ENCODE peak calls at places on chromosome 4, in four cellular contexts. L, U, V and D are unnamed samples.

GRCh38 chr4:149158852-149159251 is 656.8 kb downstream of the IQCM start:
- DNase-seq in L (no peak), U (no peak), V (no peak), D (no peak)

GRCh38 chr4:39763714-39764572 is 66.0 kb downstream of the UBE2K start:
- DNase-seq in V (peak), U (no peak), L (no peak), D (no peak)

GRCh38 chr4:83109480-83110221 is 4.9 kb downstream of the PLAC8 start:
- DNase-seq in L (peak), V (peak), U (peak), D (peak)

GRCh38 chr4:158999166-158999682 is 103.7 kb upstream of the RAPGEF2 start:
- DNase-seq in U (no peak), L (no peak), V (no peak), D (no peak)

GRCh38 chr4:79869597-79870336 is 203.3 kb downstream of the ANTXR2 start:
- DNase-seq in L (no peak), V (no peak), U (no peak), D (no peak)

GRCh38 chr4:67712000-67712625 is 11.2 kb upstream of the UBA6 start:
- DNase-seq in V (no peak), L (no peak), U (no peak), D (no peak)

GRCh38 chr4:7646384-7647061 is 211.8 kb upstream of the PSAPL1 start:
- DNase-seq in L (no peak), V (no peak), U (no peak), D (peak)

GRCh38 chr4:8179771-8180170 is 19.3 kb upstream of the SH3TC1 start:
- DNase-seq in U (no peak), V (no peak), L (no peak), D (no peak)

GRCh38 chr4:81516241-81516640 is 44.5 kb upstream of the RASGEF1B start:
- DNase-seq in U (no peak), L (no peak), V (no peak), D (no peak)

GRCh38 chr4:106659386-106659785 is 290.8 kb upstream of the GIMD1 start:
- DNase-seq in U (peak), V (no peak), L (no peak), D (peak)

GRCh38 chr4:126753592-126753991 is 879.2 kb upstream of the INTU start:
- DNase-seq in U (no peak), V (no peak), L (no peak), D (no peak)

GRCh38 chr4:181541396-181541795 is 701.8 kb upstream of the TENM3 start:
- DNase-seq in L (no peak), U (no peak), V (no peak), D (no peak)

GRCh38 chr4:2417765-2418651 is at the start of gene ZFYVE28:
- DNase-seq in L (no peak), V (no peak), U (no peak), D (no peak)

GRCh38 chr4:163161536-163162205 is 5.0 kb downstream of the NAF1 start:
- DNase-seq in L (no peak), U (peak), V (no peak), D (no peak)

GRCh38 chr4:89929425-89930272 is 35.0 kb downstream of the MMRN1 start:
- DNase-seq in V (no peak), L (no peak), U (peak), D (no peak)

GRCh38 chr4:7766086-7766485 is 173.6 kb downstream of the AFAP1 start:
- DNase-seq in V (no peak), L (no peak), U (no peak), D (no peak)

GRCh38 chr4:20044502-20044911 is 207.2 kb upstream of the SLIT2 start:
- DNase-seq in L (no peak), V (no peak), U (peak), D (no peak)

GRCh38 chr4:155336242-155336641 is 40.5 kb downstream of the MAP9 start:
- DNase-seq in L (no peak), V (no peak), U (no peak), D (no peak)

GRCh38 chr4:7803992-7804758 is 135.5 kb downstream of the AFAP1 start:
- DNase-seq in V (peak), L (no peak), U (peak), D (peak)

GRCh38 chr4:18636001-18636680 is 614.6 kb upstream of the LCORL start:
- DNase-seq in U (no peak), V (no peak), L (no peak), D (no peak)

GRCh38 chr4:54498661-54499111 is 159.1 kb upstream of the KIT start:
- DNase-seq in L (no peak), V (no peak), U (peak), D (no peak)

GRCh38 chr4:34932591-34932990 is 1311.7 kb downstream of the ARAP2 start:
- DNase-seq in V (no peak), L (no peak), U (peak), D (no peak)

GRCh38 chr4:22389240-22389871 is 126.5 kb downstream of the ADGRA3 start:
- DNase-seq in L (peak), U (peak), V (peak), D (peak)

GRCh38 chr4:48436318-48436717 is 46.8 kb upstream of the SLC10A4 start:
- DNase-seq in L (no peak), V (no peak), U (no peak), D (no peak)

GRCh38 chr4:56757270-56757746 is 64.2 kb downstream of the SPINK2 start:
- DNase-seq in L (no peak), V (peak), U (peak), D (no peak)

GRCh38 chr4:32133141-32133540 is 1413.0 kb downstream of the PCDH7 start:
- DNase-seq in U (peak), L (no peak), V (no peak), D (no peak)

GRCh38 chr4:101597204-101597603 is 193.3 kb upstream of the BANK1 start:
- DNase-seq in V (peak), L (no peak), U (peak), D (peak)

GRCh38 chr4:38917481-38918025 is 49.9 kb downstream of the FAM114A1 start:
- DNase-seq in U (no peak), L (no peak), V (no peak), D (no peak)

GRCh38 chr4:54898941-54899340 is 226.5 kb downstream of the KDR start:
- DNase-seq in U (no peak), V (no peak), L (no peak), D (no peak)

GRCh38 chr4:122377352-122377751 is 1.5 kb upstream of the ADAD1 start:
- DNase-seq in L (no peak), U (no peak), V (no peak), D (no peak)

GRCh38 chr4:40306991-40307390 is 28.1 kb upstream of the CHRNA9 start:
- DNase-seq in U (no peak), L (no peak), V (peak), D (no peak)

GRCh38 chr4:7945709-7946380 is 6.2 kb upstream of the AFAP1 start:
- DNase-seq in U (no peak), V (no peak), L (no peak), D (no peak)

GRCh38 chr4:123193802-123194201 is 202.8 kb upstream of the SPRY1 start:
- DNase-seq in V (no peak), U (no peak), L (no peak), D (no peak)

GRCh38 chr4:12844111-12844510 is 640.0 kb downstream of the RAB28 start:
- DNase-seq in U (peak), L (no peak), V (no peak), D (no peak)

GRCh38 chr4:2256781-2257191 is 5.1 kb downstream of the MXD4 start:
- DNase-seq in U (no peak), V (no peak), L (no peak), D (no peak)

GRCh38 chr4:7909463-7909862 is 30.2 kb downstream of the AFAP1 start:
- DNase-seq in L (no peak), V (no peak), U (peak), D (no peak)

GRCh38 chr4:173182403-173182802 is 13.8 kb downstream of the GALNT7 start:
- DNase-seq in L (no peak), V (no peak), U (peak), D (no peak)

GRCh38 chr4:176805155-176805554 is 12.4 kb upstream of the VEGFC start:
- DNase-seq in L (no peak), U (peak), V (no peak), D (no peak)

GRCh38 chr4:155807021-155807420 is 48.2 kb downstream of the GUCY1B1 start:
- DNase-seq in U (no peak), L (no peak), V (no peak), D (no peak)